ENCODE peak calls at places on chromosomes 2 and 18, in six cellular contexts. J is WTC11; R is GM18507; L is cardiac fibroblast; V is activated gamma-delta T cell treated with anti-CD3 and anti-CD28 coated beads, Interleukin-2, amount 50 U/mL, for 16 hours; S is GM20000. Q is an unnamed sample.

GRCh38 chr2:10389191-10389590 is 58.9 kb downstream of the ODC1 start:
- DNase-seq in J (no peak), R (no peak), L (no peak), V (no peak), S (no peak), Q (no peak)

GRCh38 chr2:188527110-188527509 is 235.4 kb downstream of the GULP1 start:
- DNase-seq in J (no peak), R (no peak), L (peak), V (no peak), S (no peak), Q (no peak)

GRCh38 chr2:104855174-104856085 is 1.5 kb downstream of the POU3F3 start:
- DNase-seq in J (no peak), R (no peak), L (no peak), V (no peak), S (no peak), Q (no peak)

GRCh38 chr2:27842894-27843293 is 47.3 kb downstream of the RBKS start:
- DNase-seq in J (no peak), R (no peak), L (no peak), V (no peak), S (no peak), Q (no peak)

GRCh38 chr2:71558300-71559051 is 105.1 kb downstream of the DYSF start:
- DNase-seq in J (no peak), R (no peak), L (no peak), V (no peak), S (no peak), Q (no peak)

GRCh38 chr2:127567351-127567854 is 31.9 kb downstream of the MYO7B start:
- DNase-seq in J (no peak), R (no peak), L (no peak), V (no peak), S (no peak), Q (no peak)

GRCh38 chr2:85275984-85276540 is 51.7 kb downstream of the TGOLN2 start:
- DNase-seq in J (no peak), R (no peak), L (peak), V (no peak), S (no peak), Q (no peak)

GRCh38 chr2:42008241-42008911 is 39.4 kb upstream of the PKDCC start:
- DNase-seq in J (no peak), R (no peak), L (no peak), V (no peak), S (no peak), Q (no peak)

GRCh38 chr2:224075588-224075987 is 36.5 kb upstream of the SERPINE2 start:
- DNase-seq in J (no peak), R (no peak), L (no peak), V (no peak), S (no peak), Q (no peak)

GRCh38 chr2:149034406-149034805 is 4.1 kb upstream of the LYPD6B start:
- DNase-seq in J (no peak), R (no peak), L (no peak), V (no peak), S (no peak), Q (no peak)

GRCh38 chr2:233408366-233409285 is 54.3 kb downstream of the DGKD start:
- DNase-seq in J (no peak), R (no peak), L (no peak), V (no peak), S (no peak), Q (no peak)

GRCh38 chr2:33380001-33380609 is 96.3 kb upstream of the RASGRP3 start:
- DNase-seq in J (no peak), R (no peak), L (peak), V (no peak), S (no peak), Q (no peak)

GRCh38 chr2:174025271-174026121 is 60.3 kb upstream of the SP3 start:
- DNase-seq in J (no peak), R (no peak), L (peak), V (no peak), S (no peak), Q (no peak)

GRCh38 chr2:222656544-222657446 is 903 bp upstream of the FARSB start:
- DNase-seq in J (no peak), R (no peak), L (no peak), V (no peak), S (no peak), Q (no peak)

GRCh38 chr2:134917958-134918517 is 584 bp upstream of the CCNT2 start:
- DNase-seq in J (no peak), R (no peak), L (no peak), V (peak), S (no peak), Q (no peak)

GRCh38 chr18:12009581-12010140 is 28.4 kb downstream of the IMPA2 start:
- DNase-seq in J (no peak), R (no peak), L (no peak), V (no peak), S (no peak), Q (no peak)

GRCh38 chr2:57760448-57760847 is 286.2 kb upstream of the VRK2 start:
- DNase-seq in J (no peak), R (peak), L (no peak), V (no peak), S (peak), Q (no peak)

GRCh38 chr18:64178860-64179259 is 30.0 kb upstream of the LINC00305 start:
- DNase-seq in J (no peak), R (no peak), L (no peak), V (no peak), S (no peak), Q (no peak)

GRCh38 chr18:24271381-24272331 is 126.0 kb downstream of the OSBPL1A start:
- DNase-seq in J (peak), R (no peak), L (peak), V (no peak), S (peak), Q (no peak)

GRCh38 chr2:198283149-198283548 is 478.8 kb downstream of the PLCL1 start:
- DNase-seq in J (no peak), R (no peak), L (peak), V (no peak), S (no peak), Q (no peak)

GRCh38 chr2:134375935-134376334 is 122.1 kb downstream of the MGAT5 start:
- DNase-seq in J (peak), R (no peak), L (peak), V (no peak), S (no peak), Q (no peak)

Q was measured in glomerular endothelial cell.